ENCODE peak calls at places on chromosomes 16 and 17, in eight cellular contexts. L is stomach, G is transverse colon, S is suprapubic skin, Z is sigmoid colon, A is HepG2, I is H1, O is GM12878. X is an unnamed sample.

GRCh38 chr17:80498242-80498919 is 22.0 kb upstream of the NPTX1 start:
- DNase-seq in L (no peak), I (no peak), A (peak; percentile 76), O (no peak), S (peak; percentile 76), Z (peak; percentile 89), G (peak; percentile 35), X (no peak)

GRCh38 chr17:58996968-58997367 is 109.7 kb downstream of the TRIM37 start:
- DNase-seq in S (no peak), Z (no peak), O (no peak), I (no peak), A (no peak), L (no peak), G (no peak), X (no peak)

GRCh38 chr17:60594747-60595146 is 5.2 kb upstream of the PPM1D start:
- DNase-seq in S (no peak), Z (no peak), O (no peak), A (no peak), L (no peak), G (no peak), I (no peak), X (no peak)

GRCh38 chr17:17877548-17878358 is 41.0 kb upstream of the SREBF1 start:
- DNase-seq in O (no peak), L (peak; percentile 89), A (no peak), S (peak; percentile 75), I (no peak), Z (peak; percentile 96), G (peak; percentile 55), X (peak; percentile 88)

GRCh38 chr17:48340916-48341315 is 89.1 kb downstream of the SKAP1 start:
- DNase-seq in A (no peak), L (no peak), G (no peak), Z (no peak), O (no peak), S (no peak), I (no peak), X (no peak)

GRCh38 chr16:4342866-4343744 is 8.0 kb downstream of the PAM16 start:
- DNase-seq in A (no peak), G (no peak), Z (peak; percentile 64), S (no peak), L (no peak), I (no peak), O (no peak), X (peak; percentile 60)

GRCh38 chr16:12081048-12081404 is 104.5 kb downstream of the SNX29 start:
- DNase-seq in A (no peak), L (no peak), I (no peak), O (no peak), G (no peak), Z (peak; percentile 52), S (no peak), X (no peak)

GRCh38 chr16:89210904-89211515 is 6.5 kb upstream of the ZNF778 start:
- DNase-seq in O (no peak), A (no peak), I (no peak), G (no peak), Z (no peak), L (no peak), S (no peak), X (no peak)

GRCh38 chr17:45282683-45283644 is 21.1 kb upstream of the SPATA32 start:
- DNase-seq in O (no peak), G (no peak), S (peak; percentile 49), L (no peak), I (no peak), A (no peak), Z (peak; percentile 91), X (no peak)

GRCh38 chr17:16122697-16123434 is 92.5 kb downstream of the NCOR1 start:
- DNase-seq in A (no peak), I (no peak), O (no peak), G (no peak), Z (no peak), L (no peak), S (no peak), X (no peak)

GRCh38 chr17:72034000-72034399 is 86.8 kb upstream of the SOX9 start:
- DNase-seq in G (no peak), O (peak; percentile 76), A (no peak), S (no peak), Z (no peak), L (no peak), I (no peak), X (no peak)

GRCh38 chr16:29710227-29711219 is 31.5 kb downstream of the QPRT start:
- DNase-seq in I (no peak), Z (no peak), O (no peak), L (no peak), G (no peak), S (no peak), A (peak; percentile 75), X (no peak)

GRCh38 chr17:27545562-27546229 is 85.3 kb upstream of the LGALS9 start:
- DNase-seq in L (no peak), A (no peak), Z (no peak), S (no peak), I (no peak), O (no peak), G (no peak), X (no peak)

GRCh38 chr17:71033336-71033735 is 864.0 kb downstream of the KCNJ2 start:
- DNase-seq in L (no peak), Z (no peak), S (no peak), G (no peak), I (peak; percentile 10), O (no peak), A (no peak), X (no peak)

GRCh38 chr16:14579266-14579665 is 50.8 kb downstream of the PARN start:
- DNase-seq in Z (no peak), I (no peak), S (no peak), L (peak; percentile 41), A (no peak), G (no peak), O (no peak), X (peak; percentile 36)

GRCh38 chr16:29816694-29817441 is 916 bp downstream of the PAGR1 start:
- DNase-seq in I (no peak), L (peak; percentile 65), G (peak; percentile 73), O (no peak), Z (peak; percentile 88), S (peak; percentile 86), A (peak; percentile 47), X (peak; percentile 77)

GRCh38 chr17:17447264-17447663 is 29.5 kb upstream of the MED9 start:
- DNase-seq in I (no peak), G (no peak), O (no peak), A (no peak), L (no peak), S (no peak), Z (no peak), X (peak; percentile 47)

GRCh38 chr17:41540921-41541625 is 13.0 kb upstream of the KRT19 start:
- DNase-seq in L (no peak), S (no peak), G (no peak), O (no peak), Z (no peak), I (no peak), A (no peak), X (no peak)

GRCh38 chr17:82238562-82239201 is 9.8 kb downstream of the SLC16A3 start:
- DNase-seq in Z (peak; percentile 94), S (peak; percentile 82), A (no peak), O (no peak), G (peak; percentile 91), L (peak; percentile 90), I (no peak), X (peak; percentile 92)

GRCh38 chr17:5888811-5889210 is 181.4 kb upstream of the WSCD1 start:
- DNase-seq in S (no peak), A (no peak), O (no peak), L (no peak), I (no peak), G (no peak), Z (no peak), X (no peak)

DNA sequence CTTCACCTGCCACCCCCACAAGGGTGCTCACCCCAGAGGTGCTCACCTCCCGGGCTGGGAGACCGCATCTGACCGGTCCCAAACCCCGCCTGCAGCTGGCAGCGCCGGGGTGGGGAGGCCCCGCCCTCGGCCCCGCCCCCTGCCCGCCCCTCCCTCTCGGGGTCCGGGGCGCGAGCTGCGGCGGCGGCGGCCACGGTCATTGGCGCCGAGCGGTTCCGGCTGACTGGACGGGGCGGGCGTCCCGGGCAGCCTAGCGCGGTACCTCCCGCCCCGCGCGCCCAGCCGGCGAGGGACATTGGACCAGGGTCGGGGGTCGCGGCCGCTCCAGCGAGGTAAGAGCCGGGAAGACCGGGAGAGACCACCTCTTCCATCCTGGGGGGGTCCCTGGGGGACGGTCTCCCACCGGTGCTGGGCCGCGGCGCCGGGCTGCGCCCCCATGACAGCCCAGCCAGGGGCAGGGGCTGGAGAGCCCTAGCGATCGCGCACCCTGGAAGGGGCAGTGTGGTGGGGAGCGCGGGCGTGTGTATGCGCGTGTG is at the start of gene CACNG5:
- DNase-seq in A (no peak), O (no peak), S (peak; percentile 34), G (no peak), L (no peak), I (no peak), Z (peak; percentile 55), X (peak; percentile 79)
- TF ChIP-seq EP300 in A (no peak), O (no peak), S (no peak), G (no peak), L (no peak), I (no peak), Z (no peak), X (no peak)

GRCh38 chr17:67993153-67993997 is 2.9 kb downstream of the C17orf58 start:
- DNase-seq in I (no peak), G (peak; percentile 85), O (no peak), A (peak; percentile 68), S (peak; percentile 85), L (peak; percentile 87), Z (peak; percentile 90), X (peak; percentile 84)

GRCh38 chr17:67992541-67993152 is 3.6 kb downstream of the C17orf58 start:
- DNase-seq in I (no peak), L (no peak), Z (no peak), A (no peak), G (no peak), S (no peak), O (no peak), X (no peak)

GRCh38 chr17:67994827-67995567 is 1.3 kb downstream of the C17orf58 start:
- DNase-seq in I (no peak), O (no peak), Z (no peak), G (no peak), L (peak; percentile 25), S (no peak), A (no peak), X (no peak)

GRCh38 chr17:67995568-67996191 is 589 bp downstream of the C17orf58 start:
- DNase-seq in O (no peak), I (no peak), L (peak; percentile 28), S (peak; percentile 77), A (no peak), G (peak; percentile 19), Z (peak; percentile 72), X (peak; percentile 25)

GRCh38 chr17:67993998-67994361 is 2.3 kb downstream of the C17orf58 start:
- DNase-seq in I (no peak), A (peak; percentile 28), S (peak; percentile 76), G (no peak), L (no peak), Z (no peak), O (no peak), X (no peak)
- TF ChIP-seq POLR2AphosphoS5 in I (no peak), A (no peak), S (no peak), G (no peak), L (no peak), Z (no peak), O (no peak), X (no peak)

GRCh38 chr16:51008037-51008436 is 143.0 kb downstream of the SALL1 start:
- DNase-seq in S (no peak), G (no peak), A (no peak), I (no peak), L (no peak), Z (no peak), O (no peak), X (no peak)
- H3K4me3 ChIP-seq in S (no peak overlapping the region), G (no peak overlapping the region), A (no peak overlapping the region), I (no peak overlapping the region), L (no peak overlapping the region), Z (no peak overlapping the region), O (no peak overlapping the region), X (no peak overlapping the region)

GRCh38 chr17:43338886-43339516 is 59.8 kb upstream of the ARL4D start:
- DNase-seq in Z (peak; percentile 89), A (peak; percentile 51), G (peak; percentile 82), L (peak; percentile 83), O (no peak), I (no peak), S (peak; percentile 80), X (no peak)
- TF ChIP-seq EP300 in Z (no peak), A (no peak), G (no peak), L (no peak), O (no peak), I (no peak), S (no peak), X (no peak)

X was measured in upper lobe of left lung.